ENCODE peak calls at places on chromosome 13, in four cellular contexts. S, L, G and V are unnamed samples.
A peak's percentile ranks its signal among the peaks of the same experiment; 100 is the strongest.

GRCh38 chr13:111011899-111012298 is 97.0 kb upstream of the ANKRD10 start:
- DNase-seq in S (no peak), G (no peak), L (no peak), V (no peak)

GRCh38 chr13:114067381-114067885 is 65.0 kb downstream of the RASA3 start:
- DNase-seq in G (no peak), L (peak; percentile 15), S (no peak), V (no peak)

GRCh38 chr13:104832265-104832664 is 1703.2 kb downstream of the EFNB2 start:
- DNase-seq in G (peak; percentile 14), L (no peak), S (no peak), V (no peak)

GRCh38 chr13:93305886-93306285 is 79.3 kb downstream of the GPC6 start:
- DNase-seq in S (no peak), G (no peak), L (no peak), V (no peak)

GRCh38 chr13:66837246-66837645 is 392.9 kb downstream of the PCDH9 start:
- DNase-seq in L (no peak), S (no peak), G (no peak), V (no peak)

GRCh38 chr13:99484405-99484981 is 16.8 kb upstream of the TM9SF2 start:
- DNase-seq in L (no peak), G (no peak), S (no peak), V (no peak)

GRCh38 chr13:108121406-108121805 is 93.9 kb downstream of the LIG4 start:
- DNase-seq in L (no peak), S (no peak), G (no peak), V (no peak)

GRCh38 chr13:71242191-71242590 is 624.8 kb downstream of the DACH1 start:
- DNase-seq in S (no peak), L (no peak), G (no peak), V (no peak)

GRCh38 chr13:98443329-98443728 is 133.6 kb downstream of the STK24 start:
- DNase-seq in S (no peak), L (no peak), G (no peak), V (no peak)

GRCh38 chr13:49315036-49315565 is 67.4 kb downstream of the CDADC1 start:
- DNase-seq in L (no peak), S (no peak), G (no peak), V (no peak)

GRCh38 chr13:40170091-40170490 is 496.4 kb downstream of the FOXO1 start:
- DNase-seq in L (no peak), S (no peak), G (no peak), V (no peak)

GRCh38 chr13:51577690-51578089 is 6.6 kb upstream of the WDFY2 start:
- DNase-seq in S (peak; percentile 8), G (no peak), L (no peak), V (no peak)

GRCh38 chr13:109780880-109781383 is 5.5 kb downstream of the IRS2 start:
- DNase-seq in L (no peak), G (no peak), S (no peak), V (no peak)

GRCh38 chr13:22812793-22813192 is 368.0 kb upstream of the SGCG start:
- DNase-seq in L (no peak), G (peak; percentile 32), S (peak; percentile 77), V (no peak)

GRCh38 chr13:100176781-100177389 is 88.0 kb downstream of the PCCA start:
- DNase-seq in G (peak; percentile 26), L (no peak), S (no peak), V (no peak)

GRCh38 chr13:46554971-46555370 is 2.0 kb downstream of the LRCH1 start:
- DNase-seq in S (no peak), L (no peak), G (no peak), V (no peak)

GRCh38 chr13:77409412-77409811 is 82.5 kb upstream of the MYCBP2 start:
- DNase-seq in G (no peak), S (no peak), L (no peak), V (no peak)

GRCh38 chr13:75761373-75761772 is 125.2 kb downstream of the LMO7 start:
- DNase-seq in S (no peak), G (no peak), L (no peak), V (no peak)

GRCh38 chr13:29493796-29494195 is 101.7 kb downstream of the SLC7A1 start:
- DNase-seq in L (no peak), G (no peak), S (no peak), V (no peak)

GRCh38 chr13:24263652-24264051 is 45.7 kb upstream of the C1QTNF9 start:
- DNase-seq in S (no peak), L (no peak), G (no peak), V (no peak)

GRCh38 chr13:104641309-104641708 is 1575.1 kb upstream of the SLC10A2 start:
- DNase-seq in G (no peak), S (no peak), L (no peak), V (no peak)

GRCh38 chr13:46178821-46179220 is 3.2 kb downstream of the LCP1 start:
- DNase-seq in G (no peak), L (no peak), S (no peak), V (no peak)

GRCh38 chr13:94251801-94252200 is 227.7 kb downstream of the DCT start:
- DNase-seq in S (no peak), G (no peak), L (no peak), V (no peak)

GRCh38 chr13:23654111-23655110 is 84.2 kb downstream of the TNFRSF19 start:
- DNase-seq in S (peak; percentile 23), L (no peak), G (no peak), V (no peak)

GRCh38 chr13:34913040-34913439 is 29.0 kb upstream of the NBEA start:
- DNase-seq in S (no peak), L (no peak), G (no peak), V (no peak)